ENCODE peak calls at places on chromosome 13, in six cellular contexts. C is activated CD8-positive, alpha-beta T cell treated with anti-CD3 and anti-CD28 coated beads, Interleukin-2, amount 10 ng/mL, durations not matched to agents 7 days and 5 days; Y is iris pigment epithelial cell; A is EH; T is left ventricle myocardium inferior; W is left colon. O is an unnamed sample.

GRCh38 chr13:33642374-33643065 is 175.4 kb upstream of the RFC3 start:
- DNase-seq in Y (peak; percentile 92), C (no peak), A (peak; percentile 72), T (peak; percentile 39), W (no peak), O (peak; percentile 49)

GRCh38 chr13:31008400-31009115 is 76.1 kb downstream of the TEX26 start:
- DNase-seq in Y (peak; percentile 59), A (peak; percentile 20), W (no peak), T (no peak), C (peak; percentile 31), O (peak; percentile 10)

GRCh38 chr13:50124536-50125305 is 109.5 kb downstream of the KCNRG start:
- DNase-seq in W (no peak), A (peak; percentile 64), C (peak; percentile 98), Y (peak; percentile 63), T (peak; percentile 97), O (peak; percentile 72)

GRCh38 chr13:98214008-98214643 is 37.1 kb upstream of the RNF113B start:
- DNase-seq in T (no peak), C (no peak), W (no peak), A (peak; percentile 87), Y (peak; percentile 67), O (no peak)

GRCh38 chr13:46278474-46278873 is 66.7 kb downstream of the LRRC63 start:
- DNase-seq in C (no peak), Y (no peak), W (no peak), A (no peak), T (no peak), O (peak; percentile 53)

GRCh38 chr13:80871481-80871880 is 530.6 kb upstream of the SPRY2 start:
- DNase-seq in A (no peak), T (no peak), W (no peak), C (no peak), Y (peak; percentile 64), O (no peak)

GRCh38 chr13:42305503-42305902 is 33.6 kb downstream of the AKAP11 start:
- DNase-seq in W (no peak), A (no peak), Y (no peak), C (no peak), T (no peak), O (peak; percentile 36)

GRCh38 chr13:82480415-82480814 is 1401.9 kb downstream of the SLITRK1 start:
- DNase-seq in C (no peak), A (peak; percentile 1), W (no peak), T (no peak), Y (no peak), O (peak; percentile 10)

GRCh38 chr13:79987323-79987722 is 353.6 kb downstream of the SPRY2 start:
- DNase-seq in W (no peak), Y (no peak), T (no peak), C (no peak), A (no peak), O (no peak)

GRCh38 chr13:107864543-107865460 is 350.5 kb downstream of the LIG4 start:
- DNase-seq in T (no peak), W (no peak), A (peak; percentile 34), Y (peak; percentile 83), C (peak; percentile 38), O (peak; percentile 54)

GRCh38 chr13:20160346-20161274 is at the start of gene GJA3:
- DNase-seq in A (peak; percentile 32), W (peak; percentile 56), T (peak; percentile 64), C (peak; percentile 65), Y (peak; percentile 24), O (peak; percentile 66)

GRCh38 chr13:22235285-22235949 is 564.5 kb downstream of the FGF9 start:
- DNase-seq in C (no peak), A (no peak), W (no peak), Y (no peak), T (no peak), O (no peak)

GRCh38 chr13:59458908-59459579 is 704.7 kb downstream of the DIAPH3 start:
- DNase-seq in Y (peak; percentile 84), T (no peak), C (no peak), W (no peak), A (peak; percentile 91), O (no peak)

O was measured in NB4.